ENCODE peak calls at places on chromosome 19, in seven cellular contexts. K is GM12865, Z is H9, W is kidney epithelial cell, P is NCI-H2107, I is NCI-H1694 treated with DMSO at 0.1 percent for 48 hours, Y is vagina. N is an unnamed sample.

GRCh38 chr19:7507884-7508283 is 8.0 kb upstream of the ZNF358 start:
- DNase-seq in K (peak), Z (peak), W (no peak), P (no peak), I (no peak), Y (no peak), N (peak)

GRCh38 chr19:21352830-21353229 is 6.0 kb upstream of the ZNF738 start:
- DNase-seq in K (no peak), Z (no peak), W (no peak), P (no peak), I (no peak), Y (no peak), N (no peak)

GRCh38 chr19:15429825-15430467 is 11.2 kb upstream of the AKAP8L start:
- DNase-seq in K (no peak), Z (no peak), W (no peak), P (no peak), I (no peak), Y (no peak), N (no peak)

GRCh38 chr19:38500450-38500849 is 67.0 kb downstream of the RYR1 start:
- DNase-seq in K (no peak), Z (no peak), W (no peak), P (no peak), I (no peak), Y (no peak), N (no peak)

GRCh38 chr19:16441661-16442071 is 30.1 kb downstream of the EPS15L1 start:
- DNase-seq in K (no peak), Z (peak), W (no peak), P (no peak), I (peak), Y (no peak), N (no peak)

GRCh38 chr19:40592170-40592569 is 9.0 kb upstream of the LTBP4 start:
- DNase-seq in K (peak), Z (peak), W (no peak), P (no peak), I (peak), Y (no peak), N (no peak)

GRCh38 chr19:58330458-58330857 is 3.7 kb downstream of the ZSCAN22 start:
- DNase-seq in K (no peak), Z (no peak), W (no peak), P (no peak), I (no peak), Y (no peak), N (peak)

GRCh38 chr19:3346677-3347353 is 19.6 kb upstream of the NFIC start:
- DNase-seq in K (no peak), Z (no peak), W (no peak), P (no peak), I (peak), Y (no peak), N (no peak)

GRCh38 chr19:6955082-6955481 is 66.1 kb downstream of the MBD3L2B start:
- DNase-seq in K (no peak), Z (no peak), W (no peak), P (no peak), I (no peak), Y (no peak), N (no peak)

GRCh38 chr19:50358483-50359431 is 6.7 kb downstream of the NAPSA start:
- DNase-seq in K (peak), Z (no peak), W (no peak), P (no peak), I (no peak), Y (no peak), N (peak)

GRCh38 chr19:18167975-18168645 is 5.5 kb upstream of the IFI30 start:
- DNase-seq in K (peak), Z (no peak), W (no peak), P (no peak), I (peak), Y (no peak), N (no peak)

GRCh38 chr19:43798546-43799409 is 3.5 kb downstream of the LYPD5 start:
- DNase-seq in K (no peak), Z (peak), W (no peak), P (peak), I (no peak), Y (no peak), N (no peak)